ENCODE peak calls at places on chromosomes 5 and 9, in eight cellular contexts. D is G401; U is stimulated activated CD8-positive, alpha-beta memory T cell treated with anti-CD3 and anti-CD28 coated beads, Interleukin-2, amount 100 ng/mL, for 1 hour; H is EL; J is COR-L47; N is anterior cingulate cortex; R is activated T-cell treated with anti-CD3 and anti-CD28 coated beads, Interleukin-2, amount 50 U/mL, for 48 hours; Z is right atrium auricular region. P is an unnamed sample.

GRCh38 chr9:82021198-82021597 is 32.6 kb downstream of the SPATA31D1 start:
- DNase-seq in D (peak; percentile 96), H (peak; percentile 73), U (no peak), R (no peak), Z (no peak), J (no peak), N (no peak), P (no peak)

GRCh38 chr9:136978073-136978864 is 965 bp downstream of the PTGDS start:
- DNase-seq in H (peak; percentile 51), Z (no peak), R (peak; percentile 77), J (peak; percentile 11), D (peak; percentile 53), N (peak; percentile 90), U (peak; percentile 66), P (peak; percentile 76)

GRCh38 chr9:35422753-35423152 is 67.2 kb upstream of the RUSC2 start:
- DNase-seq in R (no peak), N (no peak), H (no peak), U (no peak), Z (no peak), D (no peak), J (no peak), P (no peak)

GRCh38 chr5:14693070-14693469 is 28.6 kb downstream of the OTULIN start:
- DNase-seq in R (no peak), Z (no peak), J (no peak), U (no peak), H (no peak), D (no peak), N (no peak), P (no peak)

GRCh38 chr9:133943781-133944745 is 48.1 kb downstream of the VAV2 start:
- DNase-seq in Z (no peak), N (no peak), J (no peak), U (no peak), R (no peak), D (no peak), H (no peak), P (no peak)

GRCh38 chr9:137317021-137317978 is 15.2 kb upstream of the NRARP start:
- DNase-seq in U (no peak), N (no peak), J (no peak), Z (no peak), D (no peak), R (peak; percentile 18), H (no peak), P (no peak)

GRCh38 chr5:180644129-180644824 is 5.1 kb downstream of the FLT4 start:
- DNase-seq in H (no peak), D (no peak), J (no peak), N (no peak), Z (no peak), U (no peak), R (no peak), P (no peak)

GRCh38 chr5:84411832-84412605 is 27.3 kb upstream of the EDIL3 start:
- DNase-seq in U (no peak), Z (no peak), H (peak; percentile 6), D (no peak), J (no peak), N (no peak), R (no peak), P (no peak)

GRCh38 chr5:27963050-27963783 is 924.8 kb upstream of the CDH9 start:
- DNase-seq in U (no peak), D (no peak), J (no peak), N (no peak), Z (no peak), R (no peak), H (no peak), P (no peak)

GRCh38 chr5:142540774-142541466 is 145.0 kb downstream of the FGF1 start:
- DNase-seq in H (peak; percentile 63), U (no peak), D (no peak), Z (peak; percentile 64), N (no peak), R (no peak), J (no peak), P (no peak)

GRCh38 chr5:145903113-145903512 is 30.3 kb upstream of the GRXCR2 start:
- DNase-seq in J (no peak), H (no peak), D (no peak), R (no peak), Z (no peak), U (no peak), N (no peak), P (no peak)

P was measured in NCI-H748 treated with DMSO at 0.1 percent for 48 hours.